ENCODE peak calls at places on chromosomes 6 and 20, in four cellular contexts. S, G, Q and B are unnamed samples.

GRCh38 chr20:48102821-48103635 is 317.7 kb upstream of the SULF2 start:
- DNase-seq in G (peak; percentile 86), S (no peak), Q (no peak), B (peak; percentile 34)

GRCh38 chr20:52178691-52179090 is 12.9 kb downstream of the ZFP64 start:
- DNase-seq in G (no peak), Q (no peak), S (no peak), B (no peak)

GRCh38 chr6:22513667-22514066 is 55.7 kb upstream of the HDGFL1 start:
- DNase-seq in Q (no peak), G (no peak), S (no peak), B (no peak)

GRCh38 chr6:36758516-36759176 is 61.0 kb downstream of the RAB44 start:
- DNase-seq in G (no peak), S (no peak), Q (no peak), B (no peak)

GRCh38 chr20:13510837-13511488 is 127.8 kb downstream of the TASP1 start:
- DNase-seq in G (no peak), Q (no peak), S (no peak), B (no peak)

GRCh38 chr6:122569372-122569771 is 40.8 kb upstream of the PKIB start:
- DNase-seq in S (no peak), Q (no peak), G (no peak), B (no peak)

GRCh38 chr6:14743465-14744211 is 502.2 kb upstream of the JARID2 start:
- DNase-seq in Q (peak; percentile 95), G (peak; percentile 90), S (peak; percentile 83), B (peak; percentile 93)

GRCh38 chr6:19857139-19857538 is 20.0 kb downstream of the ID4 start:
- DNase-seq in G (no peak), Q (no peak), S (no peak), B (no peak)

GRCh38 chr6:4180653-4181255 is 45.4 kb upstream of the ECI2 start:
- DNase-seq in S (no peak), Q (peak; percentile 17), G (peak; percentile 57), B (no peak)

GRCh38 chr6:127146935-127147334 is 28.5 kb downstream of the RSPO3 start:
- DNase-seq in S (no peak), Q (peak; percentile 57), G (peak; percentile 85), B (peak; percentile 89)

GRCh38 chr20:54020348-54020747 is 50.0 kb downstream of the BCAS1 start:
- DNase-seq in Q (no peak), G (no peak), S (no peak), B (no peak)

GRCh38 chr20:44418069-44418905 is 57.4 kb upstream of the TTPAL start:
- DNase-seq in G (no peak), S (no peak), Q (no peak), B (no peak)

GRCh38 chr6:43455034-43455747 is at the start of gene DLK2:
- DNase-seq in G (no peak), Q (no peak), S (no peak), B (no peak)

GRCh38 chr6:128239146-128239545 is 281.3 kb downstream of the PTPRK start:
- DNase-seq in Q (no peak), G (no peak), S (no peak), B (no peak)

GRCh38 chr6:105209950-105210706 is 30.3 kb upstream of the POPDC3 start:
- DNase-seq in Q (no peak), S (no peak), G (peak; percentile 72), B (peak; percentile 49)

GRCh38 chr6:52132326-52132725 is 44.9 kb upstream of the PKHD1 start:
- DNase-seq in G (no peak), Q (no peak), S (no peak), B (no peak)

GRCh38 chr6:97097068-97098047 is 172.8 kb downstream of the KLHL32 start:
- DNase-seq in G (peak; percentile 14), Q (no peak), S (no peak), B (no peak)

GRCh38 chr20:460707-461106 is 1.6 kb downstream of the TBC1D20 start:
- DNase-seq in S (peak; percentile 53), Q (no peak), G (peak; percentile 44), B (no peak)

GRCh38 chr6:77604476-77604875 is 48.4 kb upstream of the MEI4 start:
- DNase-seq in G (no peak), Q (no peak), S (no peak), B (no peak)

GRCh38 chr6:158040804-158041347 is 59.2 kb downstream of the SYNJ2 start:
- DNase-seq in G (peak; percentile 69), S (no peak), Q (no peak), B (no peak)

GRCh38 chr6:143689852-143690251 is 12.1 kb downstream of the PHACTR2 start:
- DNase-seq in G (no peak), S (no peak), Q (no peak), B (no peak)

GRCh38 chr20:2206957-2207769 is 88.6 kb upstream of the TGM3 start:
- DNase-seq in Q (no peak), S (peak; percentile 80), G (peak; percentile 75), B (no peak)

GRCh38 chr6:169527306-169527705 is 174.5 kb downstream of the WDR27 start:
- DNase-seq in Q (no peak), G (no peak), S (no peak), B (no peak)

GRCh38 chr20:1376453-1377270 is 16.2 kb downstream of the FKBP1A start:
- DNase-seq in Q (no peak), G (no peak), S (peak; percentile 74), B (no peak)

GRCh38 chr6:26497610-26498009 is 2.5 kb upstream of the BTN1A1 start:
- DNase-seq in Q (no peak), S (no peak), G (no peak), B (no peak)

GRCh38 chr20:24631173-24631505 is 161.7 kb downstream of the SYNDIG1 start:
- DNase-seq in S (no peak), G (no peak), Q (no peak), B (no peak)

GRCh38 chr6:129920103-129920798 is 59.1 kb upstream of the TMEM244 start:
- DNase-seq in G (peak; percentile 16), S (no peak), Q (no peak), B (no peak)

GRCh38 chr20:199996-200395 is 10.5 kb upstream of the DEFB128 start:
- DNase-seq in G (no peak), S (peak; percentile 4), Q (no peak), B (no peak)

GRCh38 chr20:32203556-32204484 is 3.7 kb downstream of the PLAGL2 start:
- DNase-seq in G (peak; percentile 52), S (no peak), Q (no peak), B (no peak)

GRCh38 chr6:16095180-16095579 is 33.7 kb upstream of the MYLIP start:
- DNase-seq in G (no peak), S (no peak), Q (no peak), B (no peak)

GRCh38 chr6:33452496-33452895 is 1.9 kb upstream of the ZBTB9 start:
- DNase-seq in G (no peak), S (no peak), Q (no peak), B (no peak)

GRCh38 chr20:43949741-43950618 is 35.3 kb downstream of the TOX2 start:
- DNase-seq in G (peak; percentile 46), Q (no peak), S (peak; percentile 89), B (no peak)

GRCh38 chr6:42194056-42194455 is 700 bp downstream of the GUCA1B start:
- DNase-seq in S (no peak), G (no peak), Q (no peak), B (no peak)

GRCh38 chr6:129717287-129717686 is 7.3 kb upstream of the ARHGAP18 start:
- DNase-seq in S (no peak), G (peak; percentile 40), Q (no peak), B (no peak)

GRCh38 chr6:41680182-41680965 is 42.1 kb downstream of the MDFI start:
- DNase-seq in Q (no peak), S (no peak), G (no peak), B (no peak)

GRCh38 chr6:61755739-61756138 is 530.3 kb downstream of the KHDRBS2 start:
- DNase-seq in Q (no peak), G (no peak), S (no peak), B (no peak)

GRCh38 chr6:155645328-155645727 is 189.7 kb upstream of the NOX3 start:
- DNase-seq in G (no peak), S (no peak), Q (no peak), B (no peak)

GRCh38 chr6:11815231-11815630 is 36.6 kb upstream of the ADTRP start:
- DNase-seq in S (no peak), Q (peak; percentile 47), G (peak; percentile 12), B (no peak)

GRCh38 chr6:79861023-79861422 is 86.3 kb downstream of the ELOVL4 start:
- DNase-seq in Q (no peak), S (no peak), G (no peak), B (no peak)

GRCh38 chr20:63006611-63007471 is at the start of gene BHLHE23:
- DNase-seq in S (no peak), G (peak; percentile 12), Q (no peak), B (no peak)
- H3K4me3 ChIP-seq in S (no peak within 1 kb of the TSS), G (peak within 1 kb of the TSS; percentile 18), Q (no peak within 1 kb of the TSS), B (no peak within 1 kb of the TSS)

GRCh38 chr20:35329435-35330139 is 37.4 kb upstream of the FAM83C start:
- DNase-seq in S (peak; percentile 63), G (peak; percentile 50), Q (no peak), B (no peak)
- TF ChIP-seq CTCF in S (peak; percentile 68), G (peak; percentile 61), Q (peak; percentile 32), B (peak; percentile 47)

GRCh38 chr6:150734235-150734634 is 131.3 kb upstream of the MTHFD1L start:
- DNase-seq in Q (no peak), G (no peak), S (no peak), B (no peak)

GRCh38 chr6:150738092-150738625 is 127.3 kb upstream of the MTHFD1L start:
- DNase-seq in S (no peak), Q (no peak), G (no peak), B (no peak)

GRCh38 chr6:150732765-150733539 is 132.6 kb upstream of the MTHFD1L start:
- DNase-seq in S (no peak), G (no peak), Q (no peak), B (no peak)

GRCh38 chr6:150733726-150734125 is 131.8 kb upstream of the MTHFD1L start:
- DNase-seq in Q (no peak), S (no peak), G (no peak), B (no peak)

GRCh38 chr6:150735340-150735851 is 130.1 kb upstream of the MTHFD1L start:
- DNase-seq in Q (no peak), S (no peak), G (no peak), B (no peak)
- H3K4me3 ChIP-seq in Q (no peak overlapping the region), S (no peak overlapping the region), G (no peak overlapping the region), B (no peak overlapping the region)

DNA sequence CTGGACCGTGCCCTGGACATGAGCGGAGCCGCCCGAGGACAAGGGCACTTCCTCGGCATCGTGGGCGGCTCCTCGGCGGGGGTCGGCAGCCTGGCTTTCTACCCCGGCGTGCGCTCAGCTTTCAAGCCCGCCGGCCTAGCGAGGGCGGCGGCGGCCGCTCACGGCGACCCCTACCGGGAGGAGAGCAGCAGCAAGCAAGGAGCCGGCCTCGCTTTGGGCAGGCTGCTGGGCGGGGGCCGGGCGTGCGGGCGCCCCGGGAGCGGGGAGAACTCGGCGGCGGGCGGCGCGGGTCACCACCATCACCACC is 6.7 kb downstream of the PRDM13 start:
- DNase-seq in S (peak; percentile 53), Q (no peak), G (peak; percentile 50), B (no peak)
- TF ChIP-seq CTCF in S (no peak), Q (peak; percentile 67), G (peak; percentile 44), B (peak; percentile 40)

DNA sequence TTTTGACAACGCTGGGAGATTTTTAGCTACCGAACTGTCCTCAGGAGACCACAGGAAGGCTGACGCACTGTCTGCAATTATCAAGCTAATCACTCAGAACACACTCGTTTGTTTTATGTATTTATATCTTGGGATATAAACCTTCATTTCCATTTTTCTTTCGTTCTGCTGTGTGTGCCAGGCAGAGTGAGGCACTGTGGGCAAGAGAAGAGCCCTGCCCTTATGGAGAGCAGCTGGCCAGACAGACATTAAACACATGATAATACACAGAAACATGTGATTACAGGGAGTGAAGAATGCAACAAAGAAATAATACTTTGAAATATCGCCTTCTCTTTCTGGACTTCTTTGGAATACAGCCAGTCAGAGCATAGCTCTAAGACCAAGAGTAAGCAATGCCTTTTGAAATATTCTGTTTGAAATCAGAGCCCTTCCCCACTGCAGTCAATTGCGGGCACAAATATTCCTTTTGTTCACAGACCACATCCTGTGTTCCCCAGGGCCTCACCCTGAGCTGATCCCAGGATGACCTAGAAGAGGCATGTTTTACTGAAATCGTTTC is 96.8 kb downstream of the ANKRD60 start:
- DNase-seq in Q (no peak), S (no peak), G (peak; percentile 81), B (peak; percentile 92)
- H3K4me3 ChIP-seq in Q (no peak overlapping the region), S (no peak overlapping the region), G (no peak overlapping the region), B (peak overlapping the region; percentile 0)